ENCODE peak calls at places on chromosomes 7 and 10, in ten cellular contexts. P is pancreas, M is WTC11, V is lower lobe of right lung, Q is C1 segment of cervical spinal cord, L is HL-60, I is AG20443, Z is stromal cell of bone marrow, N is kidney, O is small intestine. C is an unnamed sample.

GRCh38 chr7:36487756-36488336 is 98.2 kb downstream of the ANLN start:
- DNase-seq in P (no peak), M (no peak), V (no peak), Q (no peak), L (peak), I (peak), Z (peak), N (no peak), O (peak), C (no peak)

GRCh38 chr10:121899727-121900126 is 28.1 kb downstream of the ATE1 start:
- DNase-seq in P (no peak), M (no peak), V (no peak), Q (no peak), L (no peak), I (no peak), Z (no peak), N (no peak), O (no peak), C (no peak)

GRCh38 chr10:128922172-128922571 is 544.9 kb upstream of the MGMT start:
- DNase-seq in P (no peak), M (no peak), V (no peak), Q (no peak), L (no peak), I (no peak), Z (no peak), N (no peak), O (no peak), C (no peak)

GRCh38 chr10:3907514-3907913 is 122.5 kb upstream of the KLF6 start:
- DNase-seq in P (no peak), M (no peak), V (no peak), Q (no peak), L (no peak), I (peak), Z (peak), N (no peak), O (no peak), C (no peak)

GRCh38 chr7:18509491-18509890 is 13.9 kb downstream of the HDAC9 start:
- DNase-seq in P (no peak), M (no peak), V (no peak), Q (no peak), L (no peak), I (no peak), Z (no peak), N (no peak), O (no peak), C (no peak)

GRCh38 chr10:100561005-100561404 is 25.3 kb downstream of the HIF1AN start:
- DNase-seq in P (no peak), M (no peak), V (no peak), Q (no peak), L (no peak), I (no peak), Z (no peak), N (no peak), O (no peak), C (no peak)

GRCh38 chr10:84957427-84957826 is 629.0 kb downstream of the CCSER2 start:
- DNase-seq in P (no peak), M (no peak), V (no peak), Q (no peak), L (no peak), I (no peak), Z (no peak), N (no peak), O (no peak), C (no peak)

GRCh38 chr10:23197416-23197861 is 5.3 kb downstream of the PTF1A start:
- DNase-seq in P (no peak), M (no peak), V (no peak), Q (no peak), L (no peak), I (no peak), Z (no peak), N (no peak), O (no peak), C (peak)

GRCh38 chr10:21402606-21403083 is 122.8 kb downstream of the SKIDA1 start:
- DNase-seq in P (no peak), M (no peak), V (no peak), Q (no peak), L (no peak), I (no peak), Z (no peak), N (no peak), O (no peak), C (no peak)

GRCh38 chr10:77291596-77292505 is 345.8 kb downstream of the KCNMA1 start:
- DNase-seq in P (no peak), M (no peak), V (no peak), Q (no peak), L (no peak), I (no peak), Z (no peak), N (no peak), O (no peak), C (no peak)

GRCh38 chr10:55766212-55766611 is 594.8 kb downstream of the ZWINT start:
- DNase-seq in P (no peak), M (no peak), V (no peak), Q (no peak), L (no peak), I (no peak), Z (no peak), N (no peak), O (no peak), C (no peak)

GRCh38 chr10:96791902-96792301 is 40.2 kb upstream of the LCOR start:
- DNase-seq in P (no peak), M (no peak), V (no peak), Q (no peak), L (no peak), I (no peak), Z (no peak), N (no peak), O (no peak), C (no peak)

GRCh38 chr10:77266242-77266641 is 371.4 kb downstream of the KCNMA1 start:
- DNase-seq in P (no peak), M (no peak), V (no peak), Q (no peak), L (no peak), I (no peak), Z (no peak), N (no peak), O (no peak), C (no peak)

GRCh38 chr7:120951826-120952225 is 1.2 kb downstream of the ING3 start:
- DNase-seq in P (no peak), M (no peak), V (no peak), Q (no peak), L (no peak), I (no peak), Z (no peak), N (no peak), O (no peak), C (no peak)

GRCh38 chr10:124611738-124612137 is 132.4 kb downstream of the FAM53B start:
- DNase-seq in P (no peak), M (no peak), V (peak), Q (no peak), L (peak), I (no peak), Z (no peak), N (no peak), O (peak), C (no peak)

GRCh38 chr10:83343676-83344075 is 795.6 kb upstream of the GHITM start:
- DNase-seq in P (no peak), M (no peak), V (no peak), Q (no peak), L (no peak), I (no peak), Z (peak), N (no peak), O (no peak), C (no peak)